ENCODE peak calls at places on chromosome 7, in nine cellular contexts. M is fibroblast of lung, N is neural progenitor cell, Z is MM.1S, S is endodermal cell, B is heart right ventricle, O is cardiac muscle cell, V is upper lobe of left lung, C is sigmoid colon. E is an unnamed sample. For H3K27me3, the result is how much of the 10 kb centered on the place peaks cover.

GRCh38 chr7:21620054-21620453 is 77.2 kb downstream of the DNAH11 start:
- DNase-seq in M (no peak), V (no peak), B (no peak), C (no peak), N (no peak), O (no peak), Z (no peak), S (no peak), E (no peak)

GRCh38 chr7:3493499-3493898 is 192.4 kb downstream of the SDK1 start:
- DNase-seq in N (no peak), V (no peak), C (no peak), O (no peak), Z (peak), S (no peak), M (peak), B (no peak), E (peak)

GRCh38 chr7:123828805-123829204 is 16.2 kb upstream of the HYAL4 start:
- DNase-seq in B (no peak), Z (no peak), O (no peak), M (no peak), S (no peak), N (no peak), C (no peak), V (no peak), E (no peak)

GRCh38 chr7:71659622-71660021 is 527.7 kb downstream of the GALNT17 start:
- DNase-seq in B (peak), Z (no peak), V (no peak), N (no peak), S (no peak), O (no peak), M (no peak), C (no peak), E (no peak)

GRCh38 chr7:42502022-42502421 is 265.0 kb upstream of the GLI3 start:
- DNase-seq in V (no peak), Z (no peak), B (no peak), M (peak), C (no peak), N (no peak), S (no peak), O (no peak), E (no peak)

GRCh38 chr7:134767567-134768168 is 11.8 kb upstream of the CALD1 start:
- DNase-seq in C (no peak), V (no peak), O (no peak), B (no peak), M (no peak), Z (no peak), S (no peak), N (no peak), E (no peak)

GRCh38 chr7:150329331-150330106 is 6.2 kb upstream of the ACTR3C start:
- DNase-seq in V (no peak), C (peak), O (no peak), S (peak), Z (no peak), M (no peak), B (no peak), N (no peak), E (no peak)

GRCh38 chr7:7534031-7534430 is 1.6 kb downstream of the COL28A1 start:
- DNase-seq in V (no peak), C (no peak), M (no peak), N (no peak), S (no peak), B (no peak), O (no peak), Z (no peak), E (no peak)

GRCh38 chr7:128374041-128374440 is 12.6 kb upstream of the PRRT4 start:
- DNase-seq in N (no peak), B (no peak), M (no peak), O (no peak), S (no peak), C (no peak), V (no peak), Z (no peak), E (no peak)

GRCh38 chr7:130065500-130066152 is 4.7 kb upstream of the KLHDC10 start:
- DNase-seq in O (no peak), N (no peak), Z (no peak), M (peak), B (no peak), C (no peak), S (peak), V (peak), E (no peak)

GRCh38 chr7:115086146-115086841 is 164.4 kb downstream of the MDFIC start:
- DNase-seq in M (no peak), S (no peak), C (no peak), N (no peak), O (no peak), B (no peak), Z (no peak), V (no peak), E (no peak)

GRCh38 chr7:25770670-25771069 is 381.3 kb upstream of the NFE2L3 start:
- DNase-seq in O (no peak), B (no peak), S (no peak), M (no peak), C (no peak), Z (no peak), V (no peak), N (no peak), E (no peak)

GRCh38 chr7:71308105-71308504 is 176.2 kb downstream of the GALNT17 start:
- DNase-seq in N (peak), Z (no peak), M (no peak), S (peak), C (peak), B (peak), V (no peak), O (no peak), E (no peak)

GRCh38 chr7:108335264-108335918 is 120.8 kb downstream of the NRCAM start:
- DNase-seq in N (no peak), V (no peak), B (no peak), C (no peak), M (peak), S (no peak), Z (peak), O (peak), E (peak)

GRCh38 chr7:12244129-12244528 is 33.0 kb downstream of the TMEM106B start:
- DNase-seq in Z (no peak), B (no peak), S (peak), V (peak), M (peak), O (peak), C (no peak), N (peak), E (peak)

GRCh38 chr7:51067757-51068156 is 248.9 kb downstream of the COBL start:
- DNase-seq in V (peak), N (peak), S (peak), B (peak), M (peak), O (peak), Z (peak), C (peak), E (peak)

GRCh38 chr7:137592232-137592896 is 248.8 kb upstream of the PTN start:
- DNase-seq in Z (peak), C (peak), V (peak), B (peak), S (peak), N (peak), O (peak), M (peak), E (peak)

GRCh38 chr7:91082854-91083495 is 181.3 kb upstream of the FZD1 start:
- DNase-seq in C (no peak), O (peak), Z (peak), V (no peak), B (no peak), M (peak), S (no peak), N (no peak), E (peak)

GRCh38 chr7:158356454-158356853 is 231.2 kb downstream of the PTPRN2 start:
- DNase-seq in N (no peak), B (no peak), S (peak), V (peak), C (no peak), Z (no peak), M (no peak), O (no peak), E (no peak)

GRCh38 chr7:121831320-121831719 is 41.6 kb upstream of the PTPRZ1 start:
- DNase-seq in M (no peak), V (no peak), S (no peak), N (peak), O (no peak), Z (no peak), C (no peak), B (no peak), E (no peak)

GRCh38 chr7:32591938-32592337 is 96.6 kb downstream of the AVL9 start:
- DNase-seq in S (no peak), O (no peak), N (no peak), Z (no peak), M (no peak), V (no peak), B (no peak), C (no peak), E (no peak)

GRCh38 chr7:47536705-47537611 is 45.0 kb downstream of the TNS3 start:
- DNase-seq in O (peak), S (peak), V (peak), C (peak), Z (no peak), M (peak), N (peak), B (peak), E (no peak)

GRCh38 chr7:129951076-129952011 is 1.4 kb downstream of the UBE2H start:
- DNase-seq in S (peak), V (peak), B (peak), O (peak), M (no peak), C (peak), N (peak), Z (peak), E (peak)

GRCh38 chr7:8015095-8015745 is 46.6 kb downstream of the GLCCI1 start:
- DNase-seq in S (no peak), C (no peak), Z (no peak), N (no peak), B (no peak), O (no peak), V (no peak), M (no peak), E (no peak)

GRCh38 chr7:102285541-102286236 is 979 bp upstream of the SH2B2 start:
- DNase-seq in M (no peak), N (peak), Z (no peak), B (no peak), V (no peak), O (no peak), S (no peak), C (no peak), E (no peak)

GRCh38 chr7:47816647-47817046 is 131.6 kb downstream of the PKD1L1 start:
- DNase-seq in Z (no peak), N (no peak), C (no peak), S (no peak), M (peak), B (no peak), O (no peak), V (no peak), E (no peak)

GRCh38 chr7:137304624-137305235 is 38.8 kb downstream of the PTN start:
- DNase-seq in B (no peak), N (peak), M (peak), C (no peak), V (no peak), S (no peak), Z (no peak), O (no peak), E (no peak)

GRCh38 chr7:28800150-28800549 is 158.0 kb downstream of the TRIL start:
- DNase-seq in B (no peak), Z (no peak), V (peak), N (no peak), C (peak), S (no peak), O (no peak), M (no peak), E (no peak)

GRCh38 chr7:27160546-27161213 is 4.2 kb upstream of the HOXA7 start:
- DNase-seq in O (peak), C (peak), Z (peak), N (peak), S (peak), B (peak), M (peak), V (peak), E (peak)

GRCh38 chr7:143463556-143463955 is 14.1 kb upstream of the TAS2R41 start:
- DNase-seq in S (no peak), O (no peak), M (no peak), C (no peak), V (no peak), N (peak), Z (no peak), B (no peak), E (no peak)

GRCh38 chr7:46791180-46791579 is 790.7 kb downstream of the TNS3 start:
- DNase-seq in N (no peak), O (no peak), V (no peak), C (no peak), Z (no peak), B (no peak), M (no peak), S (no peak), E (no peak)

GRCh38 chr7:148515728-148516715 is 74.5 kb upstream of the C7orf33 start:
- DNase-seq in V (no peak), M (no peak), C (no peak), N (no peak), S (no peak), Z (no peak), B (no peak), O (no peak), E (no peak)

GRCh38 chr7:17043012-17043877 is 161.5 kb upstream of the AGR3 start:
- DNase-seq in Z (no peak), S (no peak), B (no peak), V (no peak), O (no peak), M (peak), N (no peak), C (no peak), E (peak)

GRCh38 chr7:135232720-135233119 is 918 bp upstream of the STRA8 start:
- DNase-seq in C (no peak), S (peak), M (no peak), V (no peak), Z (no peak), N (peak), B (no peak), O (no peak), E (no peak)

GRCh38 chr7:32088336-32088975 is 18.2 kb upstream of the PDE1C start:
- DNase-seq in O (no peak), C (no peak), M (no peak), Z (no peak), B (no peak), N (peak), V (no peak), S (no peak), E (no peak)

GRCh38 chr7:92768501-92769360 is 67.6 kb downstream of the CDK6 start:
- DNase-seq in N (no peak), S (no peak), B (no peak), C (no peak), Z (peak), M (no peak), V (no peak), O (no peak), E (no peak)

GRCh38 chr7:106353944-106354343 is 69.2 kb upstream of the NAMPT start:
- DNase-seq in O (no peak), C (no peak), M (no peak), S (no peak), N (no peak), B (no peak), V (no peak), Z (no peak), E (no peak)
- H3K27me3 ChIP-seq in O (under half), C (under half), M (under half), S (under half), N (under half), B (under half), V (under half), Z (under half), E (under half)

GRCh38 chr7:30149640-30150272 is 15.0 kb downstream of the MTURN start:
- DNase-seq in B (no peak), Z (no peak), O (no peak), S (no peak), N (no peak), C (no peak), V (no peak), M (no peak), E (no peak)
- H3K4me3 ChIP-seq in B (no peak), Z (no peak), O (no peak), S (no peak), N (no peak), C (no peak), V (no peak), M (no peak), E (no peak)

GRCh38 chr7:73941836-73942551 is 81.0 kb downstream of the TMEM270 start:
- DNase-seq in V (no peak), N (no peak), Z (no peak), S (no peak), M (no peak), B (no peak), O (no peak), C (no peak), E (no peak)
- TF ChIP-seq CTCF in V (no peak), N (no peak), Z (no peak), S (no peak), M (no peak), B (no peak), O (no peak), C (no peak), E (no peak)

GRCh38 chr7:1708640-1709249 is 38.7 kb downstream of the ELFN1 start:
- DNase-seq in Z (no peak), M (no peak), C (peak), N (no peak), O (no peak), S (no peak), B (no peak), V (peak), E (no peak)

GRCh38 chr7:1707756-1708611 is 37.9 kb downstream of the ELFN1 start:
- DNase-seq in Z (no peak), B (no peak), O (no peak), N (no peak), C (no peak), M (no peak), V (no peak), S (peak), E (no peak)

GRCh38 chr7:1709281-1709680 is 39.2 kb downstream of the ELFN1 start:
- DNase-seq in C (no peak), O (no peak), M (no peak), V (peak), S (no peak), Z (no peak), N (no peak), B (no peak), E (no peak)

GRCh38 chr7:1710936-1711335 is 40.9 kb downstream of the ELFN1 start:
- DNase-seq in B (no peak), S (no peak), Z (no peak), C (peak), V (no peak), M (no peak), N (no peak), O (no peak), E (no peak)

GRCh38 chr7:1709900-1710299 is 39.8 kb downstream of the ELFN1 start:
- DNase-seq in Z (no peak), M (no peak), O (no peak), B (no peak), N (no peak), V (no peak), S (no peak), C (no peak), E (no peak)
- H3K27me3 ChIP-seq in Z (half or more), M (under half), O (under half), B (under half), N (under half), V (under half), S (under half), C (under half), E (under half)

GRCh38 chr7:116526897-116527296 is 2.1 kb downstream of the CAV1 start:
- DNase-seq in Z (no peak), B (no peak), M (no peak), S (no peak), O (no peak), V (no peak), N (no peak), C (no peak), E (no peak)
- H3K4me3 ChIP-seq in Z (peak), B (peak), M (peak), S (peak), O (no peak), V (peak), N (peak), C (peak), E (peak)

E was measured in A673.